ENCODE peak calls at places on chromosomes 4 and X, in seven cellular contexts. S is right cardiac atrium, R is ovary, Z is uterus, V is ascending aorta, B is tibial artery, L is adrenal gland. O is an unnamed sample. For H3K9me3 and H3K4me1, the result is how much of the 10 kb centered on the place peaks cover.

GRCh38 chr4:64144994-64145393 is 264.3 kb downstream of the TECRL start:
- DNase-seq in S (no peak), R (no peak), Z (peak), V (no peak), B (no peak), L (no peak), O (peak)

GRCh38 chr4:150078041-150078995 is at the start of gene DCLK2:
- DNase-seq in S (peak), R (peak), Z (peak), V (peak), B (peak), L (peak), O (peak)

GRCh38 chr4:26839534-26839951 is 21.1 kb upstream of the STIM2 start:
- DNase-seq in S (no peak), R (no peak), Z (no peak), V (no peak), B (no peak), L (no peak), O (peak)

GRCh38 chrX:55489315-55490009 is at the start of gene USP51:
- DNase-seq in S (peak), R (peak), Z (peak), V (peak), B (peak), L (peak), O (peak)

GRCh38 chr4:1285790-1286553 is 3.7 kb upstream of the MAEA start:
- DNase-seq in S (peak), R (no peak), Z (no peak), V (no peak), B (no peak), L (no peak), O (peak)

GRCh38 chr4:87734936-87735335 is 64.4 kb upstream of the IBSP start:
- DNase-seq in S (no peak), R (no peak), Z (no peak), V (no peak), B (no peak), L (no peak), O (no peak)

GRCh38 chr4:19358015-19358414 is 893.7 kb upstream of the SLIT2 start:
- DNase-seq in S (no peak), R (no peak), Z (no peak), V (no peak), B (no peak), L (no peak), O (no peak)

GRCh38 chr4:932713-933070 is 432 bp downstream of the TMEM175 start:
- DNase-seq in S (peak), R (no peak), Z (no peak), V (no peak), B (no peak), L (no peak), O (no peak)

GRCh38 chrX:1591102-1591862 is at the start of gene AKAP17A:
- DNase-seq in S (peak), R (peak), Z (peak), V (peak), B (peak), L (peak), O (peak)

GRCh38 chr4:102094474-102094873 is 250.8 kb downstream of the SLC39A8 start:
- DNase-seq in S (no peak), R (no peak), Z (no peak), V (no peak), B (no peak), L (no peak), O (no peak)

GRCh38 chr4:93396274-93396673 is 432.3 kb upstream of the ATOH1 start:
- DNase-seq in S (no peak), R (no peak), Z (no peak), V (no peak), B (no peak), L (no peak), O (no peak)

GRCh38 chr4:182492456-182492855 is 249.3 kb downstream of the TENM3 start:
- DNase-seq in S (no peak), R (no peak), Z (no peak), V (no peak), B (no peak), L (no peak), O (no peak)

GRCh38 chr4:77190053-77190452 is 33.0 kb downstream of the CCNG2 start:
- DNase-seq in S (no peak), R (no peak), Z (no peak), V (no peak), B (no peak), L (no peak), O (no peak)

GRCh38 chrX:64152857-64153256 is 52.7 kb downstream of the AMER1 start:
- DNase-seq in S (no peak), R (no peak), Z (no peak), V (no peak), B (no peak), L (no peak), O (no peak)

GRCh38 chr4:15868065-15868464 is 70.5 kb downstream of the FGFBP1 start:
- DNase-seq in S (no peak), R (no peak), Z (no peak), V (no peak), B (no peak), L (no peak), O (peak)

GRCh38 chr4:52640808-52641595 is 18.1 kb downstream of the USP46 start:
- DNase-seq in S (no peak), R (no peak), Z (no peak), V (no peak), B (no peak), L (no peak), O (no peak)

GRCh38 chrX:72031634-72032033 is 100.1 kb downstream of the RTL5 start:
- DNase-seq in S (no peak), R (no peak), Z (no peak), V (no peak), B (no peak), L (no peak), O (no peak)

GRCh38 chr4:26105815-26106699 is 192.0 kb downstream of the SMIM20 start:
- DNase-seq in S (no peak), R (no peak), Z (peak), V (no peak), B (no peak), L (no peak), O (no peak)

GRCh38 chrX:42485621-42486020 is 292.3 kb downstream of the PPP1R2C start:
- DNase-seq in S (no peak), R (no peak), Z (no peak), V (no peak), B (no peak), L (no peak), O (no peak)

GRCh38 chr4:156825074-156825473 is 146.5 kb downstream of the PDGFC start:
- DNase-seq in S (no peak), R (no peak), Z (no peak), V (no peak), B (no peak), L (no peak), O (no peak)

GRCh38 chr4:70724463-70724862 is 2.7 kb downstream of the RUFY3 start:
- DNase-seq in S (no peak), R (no peak), Z (no peak), V (no peak), B (no peak), L (no peak), O (no peak)

GRCh38 chr4:20487852-20488251 is 212.4 kb upstream of the PACRGL start:
- DNase-seq in S (no peak), R (no peak), Z (no peak), V (no peak), B (no peak), L (no peak), O (no peak)

GRCh38 chr4:175456131-175456530 is 355.9 kb downstream of the GPM6A start:
- DNase-seq in S (no peak), R (no peak), Z (no peak), V (no peak), B (no peak), L (no peak), O (no peak)

GRCh38 chrX:111095974-111096870 is at the start of gene PAK3:
- DNase-seq in S (peak), R (peak), Z (peak), V (peak), B (peak), L (peak), O (peak)

DNA sequence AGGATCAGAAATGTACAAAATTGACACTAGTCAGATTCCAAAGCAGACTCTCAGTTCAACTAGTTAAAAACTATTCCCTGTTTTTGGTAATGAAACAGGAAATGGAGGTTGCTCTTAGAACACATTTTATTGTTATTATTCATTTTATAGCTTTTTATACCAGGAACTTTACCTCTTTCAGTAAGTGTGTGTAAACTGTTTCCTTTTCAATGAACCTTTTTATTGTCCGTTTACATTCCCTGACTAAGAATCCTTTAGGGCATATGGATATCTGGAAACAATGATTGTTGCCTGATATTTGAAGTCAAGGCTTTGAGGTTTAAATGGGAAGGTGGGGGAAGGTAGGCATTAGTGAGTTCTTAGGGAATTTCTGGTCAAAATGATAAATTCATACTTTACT is 1511.4 kb downstream of the ADGRL3 start:
- DNase-seq in S (no peak), R (no peak), Z (no peak), V (no peak), B (no peak), L (no peak), O (no peak)
- H3K9me3 ChIP-seq in S (under half), R (under half), Z (under half), V (under half), B (under half), L (under half), O (under half)

GRCh38 chr4:185734930-185735329 is 77.1 kb downstream of the SORBS2 start:
- DNase-seq in S (no peak), R (no peak), Z (no peak), V (no peak), B (no peak), L (no peak), O (no peak)
- H3K4me1 ChIP-seq in S (under half), R (under half), Z (under half), V (half or more), B (half or more), L (half or more), O (under half)

GRCh38 chr4:152085657-152086056 is 324.9 kb upstream of the GATB start:
- DNase-seq in S (no peak), R (no peak), Z (no peak), V (no peak), B (no peak), L (no peak), O (no peak)

GRCh38 chr4:152081024-152081423 is 320.2 kb upstream of the GATB start:
- DNase-seq in S (no peak), R (no peak), Z (no peak), V (no peak), B (no peak), L (no peak), O (no peak)

GRCh38 chr4:152087335-152087734 is 326.5 kb upstream of the GATB start:
- DNase-seq in S (no peak), R (no peak), Z (no peak), V (no peak), B (no peak), L (no peak), O (no peak)

GRCh38 chr4:152079543-152080293 is 318.9 kb upstream of the GATB start:
- DNase-seq in S (no peak), R (no peak), Z (no peak), V (no peak), B (no peak), L (no peak), O (no peak)

GRCh38 chr4:152083348-152083747 is 322.5 kb upstream of the GATB start:
- DNase-seq in S (no peak), R (no peak), Z (no peak), V (no peak), B (no peak), L (no peak), O (no peak)
- H3K9me3 ChIP-seq in S (under half), R (under half), Z (under half), V (under half), B (under half), L (under half), O (under half)

GRCh38 chr4:143356493-143356892 is 19.8 kb downstream of the GAB1 start:
- DNase-seq in S (no peak), R (no peak), Z (no peak), V (no peak), B (no peak), L (no peak), O (no peak)

GRCh38 chr4:143357161-143357845 is 20.6 kb downstream of the GAB1 start:
- DNase-seq in S (no peak), R (no peak), Z (no peak), V (no peak), B (no peak), L (no peak), O (no peak)

GRCh38 chr4:143354990-143355389 is 18.3 kb downstream of the GAB1 start:
- DNase-seq in S (no peak), R (no peak), Z (no peak), V (no peak), B (no peak), L (no peak), O (no peak)

GRCh38 chr4:143353797-143354196 is 17.1 kb downstream of the GAB1 start:
- DNase-seq in S (no peak), R (no peak), Z (no peak), V (no peak), B (no peak), L (no peak), O (no peak)

GRCh38 chr4:143355540-143356217 is 19.0 kb downstream of the GAB1 start:
- DNase-seq in S (no peak), R (no peak), Z (no peak), V (no peak), B (no peak), L (no peak), O (no peak)
- H3K4me1 ChIP-seq in S (under half), R (under half), Z (under half), V (half or more), B (half or more), L (half or more), O (under half)

O was measured in BE2C.